ENCODE peak calls at places on chromosome 1, in seven cellular contexts. One of them, this sample, is unnamed. For H3K36me3, the result is how much of the 10 kb centered on the place peaks cover.

GRCh38 chr1:65343286-65343685 is 33.9 kb downstream of the DNAJC6 start:
- DNase-seq in H7: no peak
- DNase-seq in bronchial epithelial cell: peak
- DNase-seq in aorta: no peak
- DNase-seq in body of pancreas: no peak
- DNase-seq in fibroblast of lung: peak
- DNase-seq in tibial nerve: no peak
- DNase-seq in this sample: no peak

GRCh38 chr1:107829083-107829771 is 135.8 kb downstream of the VAV3 start:
- DNase-seq in body of pancreas: no peak
- DNase-seq in aorta: no peak
- DNase-seq in tibial nerve: no peak
- DNase-seq in bronchial epithelial cell: no peak
- DNase-seq in fibroblast of lung: no peak
- DNase-seq in H7: no peak
- DNase-seq in this sample: no peak

GRCh38 chr1:41455479-41456271 is 28.8 kb downstream of the EDN2 start:
- DNase-seq in H7: no peak
- DNase-seq in bronchial epithelial cell: peak
- DNase-seq in fibroblast of lung: peak
- DNase-seq in tibial nerve: no peak
- DNase-seq in body of pancreas: no peak
- DNase-seq in aorta: peak
- DNase-seq in this sample: no peak

GRCh38 chr1:202200669-202201068 is 7.1 kb downstream of the LGR6 start:
- DNase-seq in aorta: peak
- DNase-seq in fibroblast of lung: no peak
- DNase-seq in bronchial epithelial cell: no peak
- DNase-seq in body of pancreas: no peak
- DNase-seq in H7: no peak
- DNase-seq in tibial nerve: no peak
- DNase-seq in this sample: no peak

GRCh38 chr1:176897350-176898236 is 266.9 kb downstream of the ASTN1 start:
- DNase-seq in tibial nerve: peak
- DNase-seq in bronchial epithelial cell: peak
- DNase-seq in fibroblast of lung: peak
- DNase-seq in H7: peak
- DNase-seq in aorta: no peak
- DNase-seq in body of pancreas: peak
- DNase-seq in this sample: peak

GRCh38 chr1:34019741-34020552 is 145.1 kb downstream of the CSMD2 start:
- DNase-seq in aorta: no peak
- DNase-seq in H7: peak
- DNase-seq in tibial nerve: no peak
- DNase-seq in bronchial epithelial cell: no peak
- DNase-seq in fibroblast of lung: no peak
- DNase-seq in body of pancreas: no peak
- DNase-seq in this sample: no peak

GRCh38 chr1:92728687-92729086 is 56.2 kb downstream of the EVI5 start:
- DNase-seq in body of pancreas: no peak
- DNase-seq in H7: no peak
- DNase-seq in tibial nerve: no peak
- DNase-seq in aorta: no peak
- DNase-seq in fibroblast of lung: peak
- DNase-seq in bronchial epithelial cell: peak
- DNase-seq in this sample: no peak

GRCh38 chr1:228308628-228309547 is 97.7 kb downstream of the TRIM11 start:
- DNase-seq in fibroblast of lung: no peak
- DNase-seq in body of pancreas: peak
- DNase-seq in H7: peak
- DNase-seq in bronchial epithelial cell: no peak
- DNase-seq in aorta: peak
- DNase-seq in tibial nerve: no peak
- DNase-seq in this sample: no peak

GRCh38 chr1:54969879-54970278 is 10.5 kb upstream of the TMEM61 start:
- DNase-seq in bronchial epithelial cell: no peak
- DNase-seq in tibial nerve: no peak
- DNase-seq in fibroblast of lung: no peak
- DNase-seq in aorta: no peak
- DNase-seq in H7: no peak
- DNase-seq in body of pancreas: no peak
- DNase-seq in this sample: no peak

GRCh38 chr1:3899776-3900149 is 309 bp downstream of the C1orf174 start:
- DNase-seq in fibroblast of lung: no peak
- DNase-seq in bronchial epithelial cell: no peak
- DNase-seq in H7: peak
- DNase-seq in aorta: no peak
- DNase-seq in tibial nerve: no peak
- DNase-seq in body of pancreas: no peak
- DNase-seq in this sample: no peak

GRCh38 chr1:91685994-91686393 is 185.3 kb downstream of the CDC7 start:
- DNase-seq in body of pancreas: peak
- DNase-seq in aorta: no peak
- DNase-seq in fibroblast of lung: no peak
- DNase-seq in bronchial epithelial cell: peak
- DNase-seq in tibial nerve: no peak
- DNase-seq in H7: no peak
- DNase-seq in this sample: no peak

GRCh38 chr1:184545601-184546000 is 158.8 kb downstream of the C1orf21 start:
- DNase-seq in fibroblast of lung: peak
- DNase-seq in H7: no peak
- DNase-seq in body of pancreas: no peak
- DNase-seq in tibial nerve: no peak
- DNase-seq in aorta: no peak
- DNase-seq in bronchial epithelial cell: peak
- DNase-seq in this sample: no peak

GRCh38 chr1:97396463-97396862 is 524.4 kb downstream of the DPYD start:
- DNase-seq in bronchial epithelial cell: peak
- DNase-seq in aorta: no peak
- DNase-seq in tibial nerve: no peak
- DNase-seq in body of pancreas: no peak
- DNase-seq in H7: no peak
- DNase-seq in fibroblast of lung: no peak
- DNase-seq in this sample: no peak

GRCh38 chr1:40884055-40884795 is 22.1 kb upstream of the CITED4 start:
- DNase-seq in aorta: no peak
- DNase-seq in body of pancreas: no peak
- DNase-seq in H7: peak
- DNase-seq in fibroblast of lung: no peak
- DNase-seq in bronchial epithelial cell: no peak
- DNase-seq in tibial nerve: no peak
- DNase-seq in this sample: no peak

GRCh38 chr1:112998592-112999235 is 42.7 kb upstream of the SLC16A1 start:
- DNase-seq in tibial nerve: no peak
- DNase-seq in fibroblast of lung: peak
- DNase-seq in H7: no peak
- DNase-seq in body of pancreas: peak
- DNase-seq in bronchial epithelial cell: peak
- DNase-seq in aorta: peak
- DNase-seq in this sample: no peak

GRCh38 chr1:156497743-156498446 is 2.7 kb downstream of the MEF2D start:
- DNase-seq in aorta: peak
- DNase-seq in body of pancreas: no peak
- DNase-seq in bronchial epithelial cell: no peak
- DNase-seq in H7: peak
- DNase-seq in tibial nerve: no peak
- DNase-seq in fibroblast of lung: no peak
- DNase-seq in this sample: no peak

GRCh38 chr1:225508538-225509375 is 80.9 kb upstream of the LBR start:
- DNase-seq in tibial nerve: no peak
- DNase-seq in H7: peak
- DNase-seq in fibroblast of lung: peak
- DNase-seq in aorta: no peak
- DNase-seq in bronchial epithelial cell: peak
- DNase-seq in body of pancreas: peak
- DNase-seq in this sample: peak

GRCh38 chr1:13950637-13951036 is 250.6 kb downstream of the PRDM2 start:
- DNase-seq in fibroblast of lung: no peak
- DNase-seq in H7: peak
- DNase-seq in body of pancreas: no peak
- DNase-seq in tibial nerve: no peak
- DNase-seq in aorta: no peak
- DNase-seq in bronchial epithelial cell: no peak
- DNase-seq in this sample: peak

GRCh38 chr1:231957361-231957760 is 330.8 kb downstream of the DISC1 start:
- DNase-seq in fibroblast of lung: no peak
- DNase-seq in aorta: no peak
- DNase-seq in tibial nerve: no peak
- DNase-seq in body of pancreas: no peak
- DNase-seq in H7: no peak
- DNase-seq in bronchial epithelial cell: no peak
- DNase-seq in this sample: no peak

GRCh38 chr1:212712451-212713303 is 13.0 kb upstream of the BATF3 start:
- DNase-seq in fibroblast of lung: no peak
- DNase-seq in tibial nerve: no peak
- DNase-seq in H7: no peak
- DNase-seq in aorta: no peak
- DNase-seq in bronchial epithelial cell: peak
- DNase-seq in body of pancreas: no peak
- DNase-seq in this sample: peak

GRCh38 chr1:19765623-19766022 is 34.1 kb downstream of the TMCO4 start:
- DNase-seq in fibroblast of lung: peak
- DNase-seq in body of pancreas: no peak
- DNase-seq in bronchial epithelial cell: peak
- DNase-seq in tibial nerve: no peak
- DNase-seq in aorta: peak
- DNase-seq in H7: no peak
- DNase-seq in this sample: no peak

GRCh38 chr1:25810341-25811299 is 9.1 kb upstream of the MTFR1L start:
- DNase-seq in tibial nerve: peak
- DNase-seq in bronchial epithelial cell: peak
- DNase-seq in aorta: peak
- DNase-seq in body of pancreas: peak
- DNase-seq in H7: peak
- DNase-seq in fibroblast of lung: peak
- DNase-seq in this sample: peak

GRCh38 chr1:170448661-170449158 is 83.3 kb upstream of the GORAB start:
- DNase-seq in fibroblast of lung: no peak
- DNase-seq in aorta: no peak
- DNase-seq in body of pancreas: no peak
- DNase-seq in bronchial epithelial cell: no peak
- DNase-seq in tibial nerve: no peak
- DNase-seq in H7: no peak
- DNase-seq in this sample: peak

DNA sequence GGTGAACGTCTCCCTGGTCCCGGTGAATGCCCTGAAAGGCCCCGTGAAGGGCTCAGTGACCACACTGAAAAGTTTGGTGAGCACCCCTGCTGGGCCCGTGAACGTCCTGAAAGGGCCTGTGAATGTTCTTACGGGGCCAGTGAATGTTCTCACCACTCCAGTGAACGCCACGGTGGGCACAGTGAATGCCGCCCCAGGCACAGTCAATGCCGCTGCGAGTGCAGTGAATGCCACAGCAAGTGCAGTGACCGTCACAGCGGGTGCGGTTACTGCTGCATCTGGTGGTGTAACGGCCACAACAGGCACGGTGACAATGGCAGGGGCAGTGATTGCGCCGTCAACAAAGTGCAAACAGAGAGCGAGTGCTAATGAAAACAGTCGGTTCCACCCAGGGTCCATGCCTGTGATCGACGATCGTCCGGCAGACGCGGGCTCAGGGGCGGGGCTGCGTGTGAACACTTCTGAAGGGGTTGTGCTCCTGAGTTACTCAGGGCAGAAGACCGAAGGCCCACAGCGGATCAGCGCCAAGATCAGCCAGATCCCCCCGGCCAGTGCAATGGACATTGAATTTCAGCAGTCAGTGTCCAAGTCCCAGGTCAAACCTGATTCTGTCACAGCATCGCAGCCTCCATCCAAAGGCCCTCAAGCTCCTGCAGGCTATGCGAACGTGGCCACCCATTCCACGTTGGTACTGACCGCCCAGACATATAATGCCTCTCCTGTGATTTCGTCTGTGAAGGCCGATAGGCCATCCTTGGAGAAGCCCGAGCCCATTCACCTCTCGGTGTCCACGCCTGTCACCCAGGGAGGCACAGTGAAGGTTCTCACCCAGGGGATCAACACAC is 41.5 kb downstream of the ZBTB17 start:
- DNase-seq in tibial nerve: no peak
- DNase-seq in fibroblast of lung: no peak
- DNase-seq in aorta: no peak
- DNase-seq in H7: no peak
- DNase-seq in body of pancreas: no peak
- DNase-seq in bronchial epithelial cell: no peak
- DNase-seq in this sample: no peak
- H3K36me3 ChIP-seq in tibial nerve: under half
- H3K36me3 ChIP-seq in fibroblast of lung: under half
- H3K36me3 ChIP-seq in aorta: under half
- H3K36me3 ChIP-seq in H7: under half
- H3K36me3 ChIP-seq in body of pancreas: under half
- H3K36me3 ChIP-seq in bronchial epithelial cell: under half
- H3K36me3 ChIP-seq in this sample: half or more

GRCh38 chr1:57307382-57307781 is 116.5 kb downstream of the DAB1 start:
- DNase-seq in aorta: no peak
- DNase-seq in fibroblast of lung: no peak
- DNase-seq in bronchial epithelial cell: peak
- DNase-seq in tibial nerve: no peak
- DNase-seq in body of pancreas: no peak
- DNase-seq in H7: peak
- DNase-seq in this sample: no peak

GRCh38 chr1:57300186-57300585 is 123.7 kb downstream of the DAB1 start:
- DNase-seq in H7: no peak
- DNase-seq in fibroblast of lung: no peak
- DNase-seq in aorta: no peak
- DNase-seq in tibial nerve: no peak
- DNase-seq in bronchial epithelial cell: no peak
- DNase-seq in body of pancreas: no peak
- DNase-seq in this sample: no peak

GRCh38 chr1:57304591-57304990 is 119.3 kb downstream of the DAB1 start:
- DNase-seq in aorta: no peak
- DNase-seq in tibial nerve: no peak
- DNase-seq in body of pancreas: no peak
- DNase-seq in bronchial epithelial cell: no peak
- DNase-seq in fibroblast of lung: no peak
- DNase-seq in H7: no peak
- DNase-seq in this sample: no peak

GRCh38 chr1:57302812-57303607 is 120.8 kb downstream of the DAB1 start:
- DNase-seq in bronchial epithelial cell: no peak
- DNase-seq in tibial nerve: no peak
- DNase-seq in aorta: no peak
- DNase-seq in fibroblast of lung: no peak
- DNase-seq in H7: no peak
- DNase-seq in body of pancreas: no peak
- DNase-seq in this sample: no peak
- H3K36me3 ChIP-seq in bronchial epithelial cell: under half
- H3K36me3 ChIP-seq in tibial nerve: under half
- H3K36me3 ChIP-seq in aorta: under half
- H3K36me3 ChIP-seq in fibroblast of lung: under half
- H3K36me3 ChIP-seq in H7: under half
- H3K36me3 ChIP-seq in body of pancreas: under half
- H3K36me3 ChIP-seq in this sample: under half

GRCh38 chr1:99691175-99691574 is 45.3 kb downstream of the PALMD start:
- DNase-seq in aorta: no peak
- DNase-seq in body of pancreas: no peak
- DNase-seq in fibroblast of lung: no peak
- DNase-seq in H7: no peak
- DNase-seq in tibial nerve: no peak
- DNase-seq in bronchial epithelial cell: peak
- DNase-seq in this sample: no peak
- H3K36me3 ChIP-seq in aorta: under half
- H3K36me3 ChIP-seq in body of pancreas: under half
- H3K36me3 ChIP-seq in fibroblast of lung: under half
- H3K36me3 ChIP-seq in H7: under half
- H3K36me3 ChIP-seq in tibial nerve: under half
- H3K36me3 ChIP-seq in bronchial epithelial cell: under half
- H3K36me3 ChIP-seq in this sample: under half

GRCh38 chr1:23784846-23785245 is 6.1 kb upstream of the LYPLA2 start:
- DNase-seq in bronchial epithelial cell: no peak
- DNase-seq in H7: no peak
- DNase-seq in body of pancreas: no peak
- DNase-seq in aorta: no peak
- DNase-seq in tibial nerve: no peak
- DNase-seq in fibroblast of lung: no peak
- DNase-seq in this sample: no peak
- H3K36me3 ChIP-seq in bronchial epithelial cell: under half
- H3K36me3 ChIP-seq in H7: under half
- H3K36me3 ChIP-seq in body of pancreas: under half
- H3K36me3 ChIP-seq in aorta: under half
- H3K36me3 ChIP-seq in tibial nerve: under half
- H3K36me3 ChIP-seq in fibroblast of lung: under half
- H3K36me3 ChIP-seq in this sample: half or more